ENCODE peak calls at places on chromosomes 12 and 14, in eight cellular contexts. G is A673, Z is mucosa of descending colon, I is endothelial cell, Y is fibroblast of villous mesenchyme, B is H9, N is stomach, A is colonic mucosa. H is an unnamed sample.

GRCh38 chr14:54394596-54394995 is 2.2 kb upstream of the CDKN3 start:
- DNase-seq in Z (no peak), G (no peak), A (no peak), B (no peak), I (no peak), Y (no peak), N (no peak), H (no peak)

GRCh38 chr12:93287152-93287551 is 90.6 kb upstream of the NUDT4 start:
- DNase-seq in G (no peak), B (no peak), N (no peak), Y (no peak), I (no peak), A (no peak), Z (no peak), H (no peak)

GRCh38 chr14:42214981-42215491 is 608.4 kb downstream of the LRFN5 start:
- DNase-seq in B (no peak), I (no peak), N (no peak), G (no peak), Y (peak; percentile 60), A (no peak), Z (no peak), H (no peak)

GRCh38 chr12:132286912-132287311 is 42.5 kb downstream of the GALNT9 start:
- DNase-seq in Y (no peak), I (no peak), G (no peak), B (no peak), A (no peak), Z (peak; percentile 43), N (no peak), H (peak; percentile 89)

GRCh38 chr12:49674318-49674985 is 32.8 kb downstream of the FMNL3 start:
- DNase-seq in B (no peak), Y (peak; percentile 41), A (no peak), I (no peak), N (no peak), G (no peak), Z (no peak), H (no peak)

GRCh38 chr12:130220361-130220760 is 58.1 kb downstream of the FZD10 start:
- DNase-seq in Y (no peak), G (no peak), I (no peak), A (no peak), Z (no peak), B (no peak), N (no peak), H (no peak)

GRCh38 chr12:108772247-108772646 is 40.9 kb upstream of the CORO1C start:
- DNase-seq in I (no peak), N (no peak), B (no peak), Y (no peak), G (no peak), Z (no peak), A (no peak), H (no peak)

GRCh38 chr12:94169495-94169894 is 21.1 kb downstream of the PLXNC1 start:
- DNase-seq in G (no peak), B (no peak), A (no peak), N (no peak), I (no peak), Z (no peak), Y (no peak), H (no peak)

GRCh38 chr12:116537149-116537904 is 21.9 kb upstream of the MAP1LC3B2 start:
- DNase-seq in Z (no peak), G (no peak), Y (no peak), A (no peak), I (no peak), B (no peak), N (no peak), H (no peak)

GRCh38 chr14:74967618-74968017 is 12.2 kb upstream of the PGF start:
- DNase-seq in A (no peak), I (no peak), Y (no peak), B (no peak), N (no peak), Z (no peak), G (no peak), H (no peak)

GRCh38 chr14:50677527-50678063 is 9.5 kb upstream of the SAV1 start:
- DNase-seq in Y (peak; percentile 37), N (no peak), I (no peak), Z (no peak), A (no peak), B (no peak), G (no peak), H (no peak)

GRCh38 chr14:68659021-68659931 is 133.6 kb downstream of the ZFP36L1 start:
- DNase-seq in N (no peak), Y (peak; percentile 73), B (peak; percentile 26), A (no peak), G (no peak), I (no peak), Z (no peak), H (no peak)

GRCh38 chr14:88168498-88169165 is 154.4 kb downstream of the KCNK10 start:
- DNase-seq in A (peak; percentile 58), B (peak; percentile 67), Y (peak; percentile 9), N (peak; percentile 57), I (peak; percentile 28), Z (no peak), G (peak; percentile 68), H (no peak)

GRCh38 chr12:10722502-10722904 is 620 bp downstream of the YBX3 start:
- DNase-seq in G (no peak), I (peak; percentile 38), N (peak; percentile 43), A (peak; percentile 47), Y (peak; percentile 56), B (no peak), Z (peak; percentile 70), H (peak; percentile 85)

GRCh38 chr12:10285919-10286318 is 21.8 kb upstream of the KLRD1 start:
- DNase-seq in Y (no peak), A (no peak), Z (no peak), G (no peak), N (no peak), I (no peak), B (no peak), H (no peak)

GRCh38 chr12:43396671-43397070 is 155.3 kb downstream of the ADAMTS20 start:
- DNase-seq in Z (no peak), N (no peak), Y (no peak), G (no peak), A (no peak), B (no peak), I (no peak), H (no peak)

GRCh38 chr12:99810718-99811593 is 163.4 kb downstream of the GARIN6 start:
- DNase-seq in Z (no peak), N (no peak), B (no peak), Y (peak; percentile 24), G (peak; percentile 71), I (no peak), A (no peak), H (no peak)

GRCh38 chr12:122855985-122856831 is 21.0 kb downstream of the HIP1R start:
- DNase-seq in N (no peak), A (no peak), I (no peak), Z (no peak), Y (no peak), G (no peak), B (no peak), H (no peak)

GRCh38 chr12:124768462-124769165 is 95.0 kb downstream of the SCARB1 start:
- DNase-seq in B (no peak), N (no peak), G (no peak), Y (no peak), Z (no peak), A (no peak), I (no peak), H (no peak)

GRCh38 chr12:5200276-5201087 is 156.8 kb downstream of the KCNA5 start:
- DNase-seq in Y (peak; percentile 30), Z (no peak), A (peak; percentile 39), I (peak; percentile 90), G (peak; percentile 52), N (peak; percentile 62), B (peak; percentile 91), H (peak; percentile 82)
- TF ChIP-seq CTCF in Y (peak; percentile 72), Z (peak; percentile 51), A (peak; percentile 47), I (peak; percentile 79), G (peak; percentile 79), N (peak; percentile 64), B (peak; percentile 96), H (peak; percentile 53)

GRCh38 chr14:91155626-91156089 is 41.8 kb downstream of the DGLUCY start:
- DNase-seq in N (no peak), G (no peak), Z (no peak), Y (no peak), B (no peak), A (peak; percentile 45), I (no peak), H (no peak)
- TF ChIP-seq CTCF in N (no peak), G (peak; percentile 42), Z (no peak), Y (no peak), B (peak; percentile 43), A (no peak), I (no peak), H (no peak)

DNA sequence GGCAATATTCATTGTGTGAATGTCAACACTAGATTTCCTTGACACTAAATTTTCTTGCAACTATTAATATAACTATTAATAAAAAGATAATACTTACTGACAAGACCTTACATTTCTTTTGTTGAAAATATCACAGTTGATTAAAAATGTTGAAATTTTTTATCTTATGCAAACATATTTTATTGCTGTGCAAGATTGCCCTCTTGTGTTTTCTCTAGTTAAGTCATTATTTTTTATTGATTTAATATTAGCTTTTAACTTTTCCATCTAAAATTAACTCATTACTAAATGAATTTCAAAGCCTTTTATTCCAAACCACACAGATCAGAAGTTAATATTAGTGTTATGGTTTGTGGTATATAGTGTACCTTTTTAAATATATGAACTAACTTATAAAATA is 11.7 kb upstream of the NAA30 start:
- DNase-seq in N (no peak), Y (no peak), G (peak; percentile 27), B (no peak), I (no peak), A (no peak), Z (no peak), H (no peak)
- TF ChIP-seq CTCF in N (no peak), Y (no peak), G (peak; percentile 49), B (no peak), I (peak; percentile 16), A (no peak), Z (no peak), H (no peak)

GRCh38 chr14:64209428-64210165 is 84.6 kb downstream of the ESR2 start:
- DNase-seq in B (no peak), Y (peak; percentile 64), N (no peak), Z (no peak), A (peak; percentile 34), G (no peak), I (no peak), H (peak; percentile 87)

GRCh38 chr14:64208981-64209380 is 85.2 kb downstream of the ESR2 start:
- DNase-seq in G (no peak), Z (no peak), Y (no peak), A (no peak), B (no peak), I (no peak), N (no peak), H (no peak)

GRCh38 chr14:64210211-64210610 is 84.0 kb downstream of the ESR2 start:
- DNase-seq in I (no peak), Z (no peak), A (no peak), B (no peak), N (no peak), Y (no peak), G (no peak), H (no peak)

GRCh38 chr14:64212666-64213065 is 81.5 kb downstream of the ESR2 start:
- DNase-seq in I (no peak), B (no peak), N (no peak), Y (no peak), G (no peak), A (no peak), Z (no peak), H (no peak)

DNA sequence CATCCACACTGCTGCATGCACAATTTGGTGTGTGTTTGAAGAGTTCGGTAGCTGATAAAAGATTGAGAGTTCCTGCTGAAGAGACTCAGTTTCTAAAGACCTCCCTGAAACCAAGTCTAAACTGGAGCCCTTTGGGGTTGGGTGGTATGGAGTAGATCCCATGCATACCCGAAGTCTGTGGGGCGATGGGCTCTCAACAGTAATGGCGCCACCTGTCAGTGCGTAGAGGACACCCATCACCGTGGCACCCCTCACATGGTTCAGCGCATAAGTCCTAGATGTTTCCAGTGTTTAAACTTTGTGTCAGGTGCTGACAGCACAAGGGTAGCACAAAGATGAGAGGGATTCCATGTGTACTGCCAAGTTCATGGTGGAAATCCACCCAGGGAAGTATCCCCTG is 85.9 kb downstream of the ESR2 start:
- DNase-seq in Y (no peak), G (no peak), I (no peak), Z (no peak), A (no peak), B (no peak), N (no peak), H (no peak)
- TF ChIP-seq CTCF in Y (no peak), G (no peak), I (no peak), Z (no peak), A (no peak), B (peak; percentile 15), N (no peak), H (no peak)